ENCODE peak calls at places on chromosomes 12 and 14, in nine cellular contexts. X is ascending aorta, J is pancreas, L is hepatocyte, M is Panc1, D is esophagus squamous epithelium, A is sigmoid colon, Z is astrocyte, E is IMR-90. V is an unnamed sample.

GRCh38 chr14:76551906-76552305 is 176.0 kb downstream of the ESRRB start:
- DNase-seq in X (no peak), J (no peak), L (no peak), M (no peak), D (no peak), A (no peak), Z (no peak), E (no peak), V (no peak)

GRCh38 chr12:99087278-99087677 is 442.2 kb downstream of the APAF1 start:
- DNase-seq in X (no peak), J (no peak), L (no peak), M (no peak), D (no peak), A (no peak), Z (peak), E (no peak), V (no peak)

GRCh38 chr12:48002773-48003218 is 1.5 kb downstream of the COL2A1 start:
- DNase-seq in X (no peak), J (no peak), L (peak), M (no peak), D (no peak), A (peak), Z (peak), E (peak), V (no peak)

GRCh38 chr14:74934476-74935339 is 11.6 kb upstream of the RPS6KL1 start:
- DNase-seq in X (no peak), J (no peak), L (no peak), M (no peak), D (no peak), A (no peak), Z (no peak), E (no peak), V (peak)

GRCh38 chr14:64704743-64705405 is 650 bp downstream of the PLEKHG3 start:
- DNase-seq in X (no peak), J (peak), L (peak), M (no peak), D (no peak), A (peak), Z (no peak), E (peak), V (peak)

GRCh38 chr12:71551529-71551928 is 111.9 kb downstream of the LGR5 start:
- DNase-seq in X (no peak), J (no peak), L (no peak), M (no peak), D (no peak), A (no peak), Z (peak), E (peak), V (no peak)

GRCh38 chr14:73422515-73422914 is 35.8 kb downstream of the NUMB start:
- DNase-seq in X (no peak), J (no peak), L (peak), M (no peak), D (no peak), A (no peak), Z (no peak), E (no peak), V (no peak)

GRCh38 chr14:49972199-49972671 is 79.4 kb downstream of the ARF6 start:
- DNase-seq in X (no peak), J (peak), L (no peak), M (peak), D (no peak), A (no peak), Z (peak), E (peak), V (no peak)

GRCh38 chr14:90510208-90510607 is 113.4 kb downstream of the CALM1 start:
- DNase-seq in X (no peak), J (peak), L (no peak), M (no peak), D (no peak), A (peak), Z (no peak), E (no peak), V (peak)

GRCh38 chr12:53623526-53623925 is 2.7 kb downstream of the ATF7 start:
- DNase-seq in X (no peak), J (no peak), L (peak), M (no peak), D (no peak), A (no peak), Z (peak), E (peak), V (no peak)

GRCh38 chr14:50333010-50333409 is 20.9 kb downstream of the DMAC2L start:
- DNase-seq in X (no peak), J (no peak), L (no peak), M (no peak), D (no peak), A (peak), Z (peak), E (peak), V (no peak)

GRCh38 chr14:69708586-69709169 is 58.3 kb upstream of the SRSF5 start:
- DNase-seq in X (no peak), J (no peak), L (no peak), M (no peak), D (no peak), A (no peak), Z (no peak), E (no peak), V (no peak)

GRCh38 chr12:508145-508544 is 48.4 kb downstream of the B4GALNT3 start:
- DNase-seq in X (no peak), J (no peak), L (no peak), M (no peak), D (no peak), A (no peak), Z (no peak), E (no peak), V (no peak)

GRCh38 chr14:101619484-101619883 is 58.2 kb downstream of the DIO3 start:
- DNase-seq in X (no peak), J (no peak), L (no peak), M (no peak), D (no peak), A (no peak), Z (no peak), E (no peak), V (no peak)

GRCh38 chr14:92726135-92726932 is 22.1 kb downstream of the LGMN start:
- DNase-seq in X (no peak), J (peak), L (peak), M (no peak), D (no peak), A (peak), Z (peak), E (peak), V (peak)

DNA sequence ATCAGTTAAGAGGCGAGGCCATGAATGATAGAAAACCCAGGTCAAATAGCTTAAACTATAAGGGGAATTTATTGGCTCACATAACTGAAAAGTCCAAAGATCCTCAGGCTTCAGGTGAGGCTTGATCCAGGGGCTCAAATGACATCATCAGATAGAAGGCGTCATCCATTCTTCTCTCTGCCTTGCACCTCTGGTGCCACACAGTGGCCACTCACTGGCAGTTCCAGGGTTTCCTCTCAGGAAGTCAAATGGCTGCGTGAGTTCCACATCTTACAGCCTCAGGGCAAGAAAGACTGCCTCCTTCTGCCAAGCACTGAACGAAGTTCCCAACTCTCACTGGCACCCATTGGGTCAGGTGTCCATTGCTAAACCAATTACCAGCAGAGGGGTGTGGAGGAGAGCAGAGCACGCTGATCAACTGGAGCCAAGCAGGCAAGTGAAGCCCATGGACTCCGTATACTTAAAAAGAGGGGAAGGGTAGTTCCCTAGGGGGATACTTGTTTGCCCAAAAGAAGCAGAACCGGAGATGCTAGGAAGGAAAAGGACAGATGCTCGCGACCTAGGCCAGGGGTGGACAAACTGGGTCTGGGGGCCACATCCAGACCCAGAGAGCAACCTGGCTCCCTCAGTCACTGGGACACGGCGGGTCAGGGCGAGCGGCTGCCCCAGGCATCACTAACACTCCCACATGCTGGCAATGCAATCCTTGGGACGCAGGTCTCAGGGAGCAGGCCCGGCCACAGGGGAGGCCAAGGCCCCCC is 69.3 kb downstream of the SERPINA3 start:
- DNase-seq in X (no peak), J (peak), L (peak), M (no peak), D (no peak), A (peak), Z (peak), E (peak), V (no peak)
- TF ChIP-seq CTCF in X (no peak), J (peak), L (peak), M (peak), D (no peak), A (no peak), Z (peak), E (peak), V (no peak)

DNA sequence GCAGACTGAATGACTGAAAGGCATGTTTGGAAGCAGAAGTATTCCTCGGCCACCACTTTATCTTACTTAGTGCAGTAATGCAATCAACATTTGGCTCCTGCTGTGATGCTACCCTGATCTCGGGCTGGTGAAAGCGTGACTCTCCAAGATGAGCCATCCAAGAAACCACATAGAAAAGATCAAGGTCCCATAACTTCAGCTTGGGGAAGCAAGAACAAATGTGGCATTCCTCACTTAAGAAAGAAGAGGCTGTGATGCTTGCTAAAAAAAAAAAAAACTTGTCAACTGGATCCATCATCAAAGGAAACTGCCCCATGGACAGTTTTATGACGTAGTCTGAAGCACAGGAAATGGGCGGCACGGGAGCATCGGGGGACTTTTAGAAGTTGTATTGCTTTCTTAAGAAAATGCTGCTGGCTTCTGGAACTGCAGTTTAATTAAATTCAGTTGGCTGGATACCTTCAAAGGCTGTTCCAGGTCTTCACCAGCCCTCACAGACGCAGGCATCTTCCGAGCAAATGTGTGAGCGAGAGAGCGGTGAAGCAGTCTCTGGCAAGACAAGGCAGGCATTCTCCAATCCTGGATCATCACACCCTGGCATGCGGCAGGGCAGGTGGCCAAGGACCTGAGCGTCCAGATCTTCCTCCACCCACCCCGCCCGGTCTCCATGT is 38.2 kb upstream of the MAP1LC3B2 start:
- DNase-seq in X (no peak), J (no peak), L (no peak), M (no peak), D (no peak), A (no peak), Z (peak), E (peak), V (no peak)
- H3K27ac ChIP-seq in X (no peak), J (no peak), L (no peak), M (peak), D (peak), A (no peak), Z (peak), E (no peak), V (no peak)

GRCh38 chr14:104576607-104577332 is 2.8 kb upstream of the C14orf180 start:
- DNase-seq in X (no peak), J (no peak), L (peak), M (no peak), D (no peak), A (no peak), Z (no peak), E (no peak), V (no peak)
- TF ChIP-seq CTCF in X (no peak), J (no peak), L (no peak), M (no peak), D (no peak), A (no peak), Z (no peak), E (no peak), V (no peak)

GRCh38 chr12:110577717-110578521 is 5.2 kb downstream of the PPTC7 start:
- DNase-seq in X (no peak), J (no peak), L (peak), M (no peak), D (no peak), A (no peak), Z (peak), E (peak), V (no peak)

GRCh38 chr12:110578522-110579238 is 4.4 kb downstream of the PPTC7 start:
- DNase-seq in X (no peak), J (no peak), L (no peak), M (no peak), D (no peak), A (no peak), Z (no peak), E (no peak), V (no peak)

GRCh38 chr12:110581951-110582285 is 1.2 kb downstream of the PPTC7 start:
- DNase-seq in X (no peak), J (no peak), L (no peak), M (no peak), D (no peak), A (no peak), Z (no peak), E (no peak), V (no peak)

GRCh38 chr12:110579889-110580253 is 3.2 kb downstream of the PPTC7 start:
- DNase-seq in X (no peak), J (no peak), L (no peak), M (no peak), D (no peak), A (no peak), Z (no peak), E (no peak), V (no peak)

DNA sequence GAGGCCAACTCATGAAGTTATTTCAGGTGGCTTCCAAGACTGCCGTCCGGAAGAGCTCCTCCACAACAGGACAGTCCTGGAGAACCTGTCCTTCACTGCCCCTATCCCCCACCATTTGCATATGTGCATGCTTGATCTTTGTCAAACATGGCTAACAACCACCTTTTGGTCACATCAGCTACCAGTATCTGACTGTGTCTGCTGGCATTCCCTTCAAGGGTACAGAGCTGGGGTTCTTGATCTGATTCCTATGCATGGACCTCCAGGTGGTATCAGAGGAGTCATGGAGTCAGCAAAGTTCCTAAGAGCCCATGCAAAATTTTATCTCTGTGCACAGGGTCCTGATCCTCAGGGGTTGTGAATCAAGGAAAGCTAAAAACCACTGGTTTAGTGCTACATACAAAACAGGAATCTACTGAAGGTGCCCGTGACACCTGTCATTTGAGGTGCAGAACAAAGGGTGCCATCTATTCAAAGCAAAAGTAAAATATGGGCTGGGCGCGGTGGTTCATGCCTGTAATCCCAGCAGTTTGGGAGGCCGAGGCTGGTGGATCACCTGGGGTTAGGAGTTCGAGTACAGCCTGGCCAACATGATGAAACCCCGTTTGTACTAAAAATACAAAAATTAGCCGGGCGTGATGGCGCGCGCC is 3.8 kb downstream of the PPTC7 start:
- DNase-seq in X (no peak), J (no peak), L (no peak), M (no peak), D (no peak), A (no peak), Z (no peak), E (no peak), V (no peak)
- H3K27ac ChIP-seq in X (no peak), J (no peak), L (no peak), M (no peak), D (peak), A (no peak), Z (no peak), E (no peak), V (peak)

GRCh38 chr12:22733756-22734155 is 108.8 kb downstream of the ETNK1 start:
- DNase-seq in X (no peak), J (no peak), L (no peak), M (no peak), D (no peak), A (no peak), Z (peak), E (no peak), V (no peak)
- TF ChIP-seq CTCF in X (no peak), J (no peak), L (no peak), M (no peak), D (no peak), A (no peak), Z (no peak), E (no peak), V (no peak)

DNA sequence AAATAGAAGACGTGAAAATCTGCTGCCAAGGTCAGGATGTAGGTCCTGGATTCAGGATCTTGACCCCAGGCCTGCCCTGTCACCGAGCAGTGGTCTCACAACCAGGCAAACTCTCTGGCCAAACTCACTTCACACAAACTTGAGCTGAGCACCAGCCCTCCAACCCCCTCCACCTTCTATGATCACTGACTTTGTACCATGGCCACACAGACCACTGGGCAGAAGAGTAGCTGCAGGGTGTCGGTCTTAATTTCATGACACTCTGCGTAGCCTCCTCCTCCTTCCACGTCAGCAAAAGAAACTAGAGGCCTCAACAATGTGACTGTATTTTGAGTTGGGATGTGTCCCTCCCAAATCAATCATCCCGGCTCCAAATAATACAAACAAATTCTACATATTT is 7.2 kb upstream of the TBX3 start:
- DNase-seq in X (no peak), J (no peak), L (no peak), M (no peak), D (no peak), A (peak), Z (no peak), E (no peak), V (no peak)
- H3K27ac ChIP-seq in X (no peak), J (no peak), L (peak), M (no peak), D (no peak), A (no peak), Z (no peak), E (peak), V (peak)

DNA sequence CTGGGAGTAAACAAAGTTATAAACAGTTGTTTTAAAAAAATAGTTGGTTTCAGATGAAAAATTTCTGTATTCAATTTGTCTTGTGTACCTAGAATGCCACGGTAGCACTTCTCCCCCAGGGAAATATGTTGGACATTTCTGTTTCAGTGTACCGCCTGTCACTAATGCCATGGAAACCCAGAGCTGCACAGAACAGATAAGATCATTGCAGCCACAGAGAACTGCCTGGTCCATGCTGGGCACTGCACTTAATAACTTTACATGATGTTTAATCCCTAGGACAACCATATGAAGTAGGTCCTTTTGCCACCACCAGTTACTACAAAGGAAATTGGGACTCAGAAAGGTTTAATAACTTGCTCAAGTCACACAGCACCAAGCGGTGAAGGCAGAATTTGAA is 253.4 kb upstream of the SRRM4 start:
- DNase-seq in X (no peak), J (no peak), L (no peak), M (no peak), D (no peak), A (no peak), Z (no peak), E (no peak), V (no peak)
- TF ChIP-seq CTCF in X (no peak), J (no peak), L (no peak), M (no peak), D (no peak), A (no peak), Z (no peak), E (no peak), V (no peak)

GRCh38 chr14:23071975-23072539 is 14.7 kb upstream of the CDH24 start:
- DNase-seq in X (no peak), J (no peak), L (peak), M (no peak), D (no peak), A (no peak), Z (no peak), E (no peak), V (no peak)

GRCh38 chr14:23071244-23071974 is 14.1 kb upstream of the CDH24 start:
- DNase-seq in X (peak), J (peak), L (peak), M (no peak), D (no peak), A (peak), Z (peak), E (peak), V (peak)

GRCh38 chr14:23069413-23069806 is 12.1 kb upstream of the CDH24 start:
- DNase-seq in X (no peak), J (no peak), L (no peak), M (no peak), D (no peak), A (no peak), Z (no peak), E (no peak), V (no peak)

GRCh38 chr14:23068792-23069412 is 11.6 kb upstream of the CDH24 start:
- DNase-seq in X (no peak), J (peak), L (peak), M (peak), D (no peak), A (peak), Z (peak), E (peak), V (no peak)

DNA sequence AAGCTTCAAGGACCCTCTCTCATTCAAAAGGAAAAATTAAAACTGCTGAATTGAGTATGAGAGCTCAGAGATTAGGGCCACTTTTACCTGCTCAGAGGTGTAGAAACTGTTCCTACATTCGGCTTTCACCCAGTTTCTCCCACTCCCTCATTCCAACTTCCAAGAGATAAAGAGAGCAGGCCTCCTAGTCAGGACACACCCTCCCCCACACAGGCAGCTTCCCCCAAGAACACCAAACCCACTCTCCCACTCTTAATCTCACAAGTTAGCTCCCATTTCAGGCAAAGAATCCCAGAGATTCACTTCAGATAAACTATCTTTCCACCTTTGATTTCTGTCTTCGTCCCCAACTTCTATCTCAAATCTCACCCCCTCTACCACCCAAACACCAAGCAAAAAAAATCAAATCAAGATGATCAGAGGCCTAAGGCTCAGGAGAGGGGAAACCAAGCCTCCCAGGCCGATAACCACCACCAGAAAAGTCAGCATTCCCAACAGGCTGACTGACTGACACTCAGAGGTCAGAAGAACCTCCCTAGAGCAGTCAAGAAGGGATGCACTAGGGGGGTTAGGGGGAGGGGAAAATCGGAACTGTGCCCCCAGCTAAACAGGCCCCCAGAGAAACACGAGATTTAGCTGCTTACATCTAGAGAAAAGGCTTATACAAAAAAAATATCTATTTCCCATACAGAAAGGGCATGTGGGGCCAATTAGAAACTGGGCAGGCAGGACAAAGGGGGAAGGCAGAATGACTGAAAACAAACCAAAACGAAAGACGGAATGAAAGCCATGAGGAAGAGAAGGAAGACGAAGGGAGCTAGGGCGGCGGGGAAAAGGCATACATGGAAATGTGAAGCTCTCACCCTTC is 13.2 kb upstream of the CDH24 start:
- DNase-seq in X (no peak), J (no peak), L (no peak), M (no peak), D (no peak), A (no peak), Z (no peak), E (no peak), V (no peak)
- H3K27ac ChIP-seq in X (peak), J (no peak), L (peak), M (peak), D (peak), A (peak), Z (peak), E (peak), V (peak)